ENCODE peak calls at places on chromosomes 2 and 18, in eight cellular contexts. Q, Z, R, S, E, C, G and V are unnamed samples.

GRCh38 chr2:109660046-109660860 is 46.1 kb downstream of the SOWAHC start:
- DNase-seq in Q (no peak), Z (no peak), R (no peak), S (no peak), E (peak), C (no peak), G (no peak), V (no peak)

GRCh38 chr2:39696072-39696471 is 30.4 kb downstream of the TMEM178A start:
- DNase-seq in Q (peak), Z (no peak), R (no peak), S (no peak), E (no peak), C (no peak), G (no peak), V (no peak)

GRCh38 chr2:82650038-82650437 is 1809.0 kb downstream of the SUCLG1 start:
- DNase-seq in Q (no peak), Z (no peak), R (no peak), S (no peak), E (no peak), C (no peak), G (no peak), V (no peak)

GRCh38 chr2:190879474-190880373 is 897 bp upstream of the GLS start:
- DNase-seq in Q (no peak), Z (no peak), R (no peak), S (peak), E (no peak), C (no peak), G (peak), V (no peak)

GRCh38 chr18:59231877-59232276 is 11.9 kb downstream of the GRP start:
- DNase-seq in Q (no peak), Z (no peak), R (no peak), S (no peak), E (no peak), C (no peak), G (no peak), V (no peak)

GRCh38 chr2:175892046-175892445 is 110.0 kb downstream of the LNPK start:
- DNase-seq in Q (no peak), Z (no peak), R (no peak), S (no peak), E (no peak), C (no peak), G (no peak), V (no peak)

GRCh38 chr2:176562359-176563043 is 293.3 kb downstream of the MTX2 start:
- DNase-seq in Q (no peak), Z (no peak), R (no peak), S (no peak), E (peak), C (no peak), G (no peak), V (no peak)

GRCh38 chr2:36567711-36568408 is 30.1 kb downstream of the FEZ2 start:
- DNase-seq in Q (no peak), Z (no peak), R (no peak), S (no peak), E (no peak), C (no peak), G (no peak), V (no peak)

GRCh38 chr18:9708882-9709877 is 1.1 kb downstream of the RAB31 start:
- DNase-seq in Q (no peak), Z (peak), R (peak), S (peak), E (no peak), C (no peak), G (peak), V (no peak)

GRCh38 chr2:102294802-102295489 is 16.4 kb upstream of the IL1RL1 start:
- DNase-seq in Q (no peak), Z (no peak), R (no peak), S (no peak), E (no peak), C (no peak), G (no peak), V (no peak)

GRCh38 chr18:54388203-54389142 is 30.8 kb downstream of the C18orf54 start:
- DNase-seq in Q (peak), Z (peak), R (no peak), S (peak), E (peak), C (peak), G (peak), V (no peak)

GRCh38 chr2:17752892-17753802 is 463 bp downstream of the SMC6 start:
- DNase-seq in Q (peak), Z (peak), R (no peak), S (no peak), E (peak), C (no peak), G (peak), V (peak)

GRCh38 chr2:239549711-239550265 is 149.0 kb upstream of the HDAC4 start:
- DNase-seq in Q (no peak), Z (no peak), R (no peak), S (no peak), E (no peak), C (no peak), G (no peak), V (no peak)

GRCh38 chr18:6022840-6023239 is 127.5 kb upstream of the TMEM200C start:
- DNase-seq in Q (peak), Z (no peak), R (no peak), S (no peak), E (no peak), C (no peak), G (no peak), V (no peak)

GRCh38 chr2:181685150-181685688 is 4.9 kb upstream of the NEUROD1 start:
- DNase-seq in Q (no peak), Z (no peak), R (no peak), S (peak), E (no peak), C (no peak), G (no peak), V (no peak)

GRCh38 chr2:213664817-213665216 is 380.6 kb downstream of the SPAG16 start:
- DNase-seq in Q (no peak), Z (no peak), R (no peak), S (no peak), E (no peak), C (no peak), G (no peak), V (no peak)

GRCh38 chr18:49135871-49136270 is 185.1 kb upstream of the SMAD7 start:
- DNase-seq in Q (no peak), Z (no peak), R (no peak), S (no peak), E (no peak), C (no peak), G (no peak), V (no peak)